ENCODE peak calls at places on chromosomes 12 and 14, in six cellular contexts. One of them, this sample, is unnamed.

GRCh38 chr12:95857799-95858198 is 953 bp upstream of the SNRPF start:
- DNase-seq in EH: no peak
- DNase-seq in AG08395: no peak
- DNase-seq in heart right ventricle: no peak
- DNase-seq in activated naive CD4-positive, alpha-beta T cell treated with Interleukin-2 at 50 U/mL for 16 hours: no peak
- DNase-seq in substantia nigra: no peak
- DNase-seq in this sample: no peak

GRCh38 chr14:77064535-77065178 is 33.4 kb upstream of the CIPC start:
- DNase-seq in heart right ventricle: no peak
- DNase-seq in activated naive CD4-positive, alpha-beta T cell treated with Interleukin-2 at 50 U/mL for 16 hours: no peak
- DNase-seq in EH: no peak
- DNase-seq in AG08395: no peak
- DNase-seq in substantia nigra: no peak
- DNase-seq in this sample: no peak

GRCh38 chr14:24665440-24665991 is 31.5 kb upstream of the GZMB start:
- DNase-seq in activated naive CD4-positive, alpha-beta T cell treated with Interleukin-2 at 50 U/mL for 16 hours: peak; percentile 18
- DNase-seq in heart right ventricle: no peak
- DNase-seq in AG08395: no peak
- DNase-seq in substantia nigra: no peak
- DNase-seq in EH: no peak
- DNase-seq in this sample: no peak

GRCh38 chr14:62117718-62118164 is 355.5 kb downstream of the SNAPC1 start:
- DNase-seq in substantia nigra: no peak
- DNase-seq in AG08395: no peak
- DNase-seq in EH: peak; percentile 18
- DNase-seq in heart right ventricle: no peak
- DNase-seq in activated naive CD4-positive, alpha-beta T cell treated with Interleukin-2 at 50 U/mL for 16 hours: no peak
- DNase-seq in this sample: no peak

GRCh38 chr12:88876867-88877266 is 296.6 kb upstream of the KITLG start:
- DNase-seq in activated naive CD4-positive, alpha-beta T cell treated with Interleukin-2 at 50 U/mL for 16 hours: no peak
- DNase-seq in substantia nigra: no peak
- DNase-seq in heart right ventricle: no peak
- DNase-seq in AG08395: no peak
- DNase-seq in EH: peak; percentile 77
- DNase-seq in this sample: no peak

GRCh38 chr12:66467932-66468331 is 165.6 kb downstream of the HELB start:
- DNase-seq in heart right ventricle: no peak
- DNase-seq in AG08395: no peak
- DNase-seq in activated naive CD4-positive, alpha-beta T cell treated with Interleukin-2 at 50 U/mL for 16 hours: no peak
- DNase-seq in substantia nigra: no peak
- DNase-seq in EH: peak; percentile 33
- DNase-seq in this sample: no peak

GRCh38 chr14:100610511-100611217 is 23.4 kb upstream of the BEGAIN start:
- DNase-seq in heart right ventricle: no peak
- DNase-seq in AG08395: no peak
- DNase-seq in EH: no peak
- DNase-seq in activated naive CD4-positive, alpha-beta T cell treated with Interleukin-2 at 50 U/mL for 16 hours: no peak
- DNase-seq in substantia nigra: no peak
- DNase-seq in this sample: no peak

GRCh38 chr12:712172-712863 is 40.1 kb upstream of the WNK1 start:
- DNase-seq in AG08395: no peak
- DNase-seq in activated naive CD4-positive, alpha-beta T cell treated with Interleukin-2 at 50 U/mL for 16 hours: no peak
- DNase-seq in substantia nigra: peak; percentile 9
- DNase-seq in heart right ventricle: no peak
- DNase-seq in EH: peak; percentile 11
- DNase-seq in this sample: no peak

GRCh38 chr12:47188576-47189441 is 109.0 kb upstream of the AMIGO2 start:
- DNase-seq in activated naive CD4-positive, alpha-beta T cell treated with Interleukin-2 at 50 U/mL for 16 hours: no peak
- DNase-seq in AG08395: peak; percentile 46
- DNase-seq in substantia nigra: no peak
- DNase-seq in EH: peak; percentile 90
- DNase-seq in heart right ventricle: no peak
- DNase-seq in this sample: no peak

GRCh38 chr12:21026302-21026701 is 104.7 kb upstream of the SLCO1B1 start:
- DNase-seq in heart right ventricle: no peak
- DNase-seq in EH: no peak
- DNase-seq in activated naive CD4-positive, alpha-beta T cell treated with Interleukin-2 at 50 U/mL for 16 hours: no peak
- DNase-seq in substantia nigra: no peak
- DNase-seq in AG08395: no peak
- DNase-seq in this sample: no peak

GRCh38 chr14:57871487-57872080 is 5.7 kb upstream of the SLC35F4 start:
- DNase-seq in activated naive CD4-positive, alpha-beta T cell treated with Interleukin-2 at 50 U/mL for 16 hours: no peak
- DNase-seq in EH: peak; percentile 54
- DNase-seq in substantia nigra: no peak
- DNase-seq in AG08395: peak; percentile 79
- DNase-seq in heart right ventricle: no peak
- DNase-seq in this sample: peak; percentile 54

GRCh38 chr12:70638639-70639349 is 1.6 kb upstream of the PTPRB start:
- DNase-seq in EH: peak; percentile 47
- DNase-seq in heart right ventricle: no peak
- DNase-seq in activated naive CD4-positive, alpha-beta T cell treated with Interleukin-2 at 50 U/mL for 16 hours: no peak
- DNase-seq in substantia nigra: no peak
- DNase-seq in AG08395: no peak
- DNase-seq in this sample: no peak

This sample was measured in endothelial cell.